ENCODE peak calls at places on chromosomes 16 and 17, in four cellular contexts. One of them, this sample, is unnamed.

GRCh38 chr17:15659663-15660062 is 24.4 kb downstream of the TRIM16 start:
- DNase-seq in CD4-positive, alpha-beta T cell: no peak
- DNase-seq in HTR-8/SVneo: no peak
- DNase-seq in renal cortical epithelial cell: peak
- DNase-seq in this sample: no peak

GRCh38 chr17:40350410-40351184 is 13.9 kb downstream of the GJD3 start:
- DNase-seq in renal cortical epithelial cell: no peak
- DNase-seq in HTR-8/SVneo: no peak
- DNase-seq in CD4-positive, alpha-beta T cell: no peak
- DNase-seq in this sample: no peak

GRCh38 chr16:82034981-82035612 is at the start of gene HSD17B2:
- DNase-seq in HTR-8/SVneo: no peak
- DNase-seq in CD4-positive, alpha-beta T cell: no peak
- DNase-seq in renal cortical epithelial cell: peak
- DNase-seq in this sample: no peak

GRCh38 chr17:1000597-1001490 is 3.9 kb downstream of the TIMM22 start:
- DNase-seq in CD4-positive, alpha-beta T cell: no peak
- DNase-seq in renal cortical epithelial cell: no peak
- DNase-seq in HTR-8/SVneo: no peak
- DNase-seq in this sample: no peak

GRCh38 chr17:66711936-66712335 is 123.0 kb upstream of the CACNG5 start:
- DNase-seq in HTR-8/SVneo: no peak
- DNase-seq in renal cortical epithelial cell: peak
- DNase-seq in CD4-positive, alpha-beta T cell: no peak
- DNase-seq in this sample: no peak

GRCh38 chr17:35224436-35224835 is 18.4 kb upstream of the SLFN5 start:
- DNase-seq in renal cortical epithelial cell: no peak
- DNase-seq in CD4-positive, alpha-beta T cell: no peak
- DNase-seq in HTR-8/SVneo: no peak
- DNase-seq in this sample: no peak

GRCh38 chr17:34637548-34638525 is 58.5 kb downstream of the TMEM132E start:
- DNase-seq in HTR-8/SVneo: peak
- DNase-seq in CD4-positive, alpha-beta T cell: peak
- DNase-seq in renal cortical epithelial cell: peak
- DNase-seq in this sample: peak

GRCh38 chr16:3793161-3793576 is 75.8 kb upstream of the TRAP1 start:
- DNase-seq in renal cortical epithelial cell: no peak
- DNase-seq in HTR-8/SVneo: no peak
- DNase-seq in CD4-positive, alpha-beta T cell: no peak
- DNase-seq in this sample: no peak

GRCh38 chr17:80826346-80826954 is 165.2 kb upstream of the CHMP6 start:
- DNase-seq in renal cortical epithelial cell: no peak
- DNase-seq in CD4-positive, alpha-beta T cell: no peak
- DNase-seq in HTR-8/SVneo: no peak
- DNase-seq in this sample: no peak

GRCh38 chr17:75406222-75406615 is 741 bp upstream of the GRB2 start:
- DNase-seq in CD4-positive, alpha-beta T cell: no peak
- DNase-seq in HTR-8/SVneo: no peak
- DNase-seq in renal cortical epithelial cell: no peak
- DNase-seq in this sample: peak

GRCh38 chr17:76452646-76453430 is at the start of gene UBE2O:
- DNase-seq in CD4-positive, alpha-beta T cell: peak
- DNase-seq in renal cortical epithelial cell: no peak
- DNase-seq in HTR-8/SVneo: peak
- DNase-seq in this sample: peak

GRCh38 chr17:15931394-15931793 is 13.5 kb upstream of the ADORA2B start:
- DNase-seq in renal cortical epithelial cell: no peak
- DNase-seq in HTR-8/SVneo: no peak
- DNase-seq in CD4-positive, alpha-beta T cell: no peak
- DNase-seq in this sample: no peak

GRCh38 chr16:9053006-9053601 is 38.3 kb upstream of the HAPSTR1 start:
- DNase-seq in CD4-positive, alpha-beta T cell: no peak
- DNase-seq in renal cortical epithelial cell: peak
- DNase-seq in HTR-8/SVneo: peak
- DNase-seq in this sample: no peak

GRCh38 chr16:57950382-57950781 is 20.5 kb downstream of the CNGB1 start:
- DNase-seq in HTR-8/SVneo: no peak
- DNase-seq in renal cortical epithelial cell: no peak
- DNase-seq in CD4-positive, alpha-beta T cell: no peak
- DNase-seq in this sample: no peak

GRCh38 chr17:49896860-49897259 is 49.0 kb upstream of the TAC4 start:
- DNase-seq in CD4-positive, alpha-beta T cell: no peak
- DNase-seq in HTR-8/SVneo: no peak
- DNase-seq in renal cortical epithelial cell: no peak
- DNase-seq in this sample: no peak

This sample was measured in substantia nigra.